ENCODE peak calls at places on chromosomes 11 and 22, in five cellular contexts. Q is mammary epithelial cell, N is bronchial epithelial cell, F is WERI-Rb-1, X is body of pancreas. K is an unnamed sample.
A peak's percentile ranks its signal among the peaks of the same experiment; 100 is the strongest.

GRCh38 chr11:86610559-86611341 is 61.7 kb downstream of the ME3 start:
- DNase-seq in F (no peak), Q (no peak), N (no peak), X (no peak), K (no peak)

GRCh38 chr11:74147199-74147929 is 23.4 kb downstream of the C2CD3 start:
- DNase-seq in F (no peak), Q (no peak), X (no peak), N (no peak), K (peak; percentile 50)

GRCh38 chr22:39175127-39176066 is 22.9 kb upstream of the CBX7 start:
- DNase-seq in F (no peak), X (no peak), N (no peak), Q (no peak), K (no peak)

GRCh38 chr22:25903294-25903693 is 161.3 kb downstream of the MYO18B start:
- DNase-seq in F (peak; percentile 45), Q (no peak), X (no peak), N (no peak), K (peak; percentile 17)

GRCh38 chr11:59173080-59173963 is 1.4 kb downstream of the DTX4 start:
- DNase-seq in X (peak; percentile 21), Q (peak; percentile 48), F (peak; percentile 15), N (peak; percentile 35), K (peak; percentile 63)

GRCh38 chr11:82818399-82819043 is 81.7 kb downstream of the PRCP start:
- DNase-seq in Q (no peak), N (no peak), X (no peak), F (no peak), K (no peak)

GRCh38 chr22:38753894-38754246 is 1.9 kb downstream of the SUN2 start:
- DNase-seq in F (no peak), X (no peak), Q (no peak), N (no peak), K (no peak)

GRCh38 chr11:102267602-102268001 is 49.7 kb upstream of the BIRC3 start:
- DNase-seq in X (no peak), N (peak; percentile 70), F (no peak), Q (peak; percentile 83), K (no peak)

GRCh38 chr11:118649941-118650340 is 29.5 kb downstream of the TREH start:
- DNase-seq in N (no peak), Q (no peak), X (no peak), F (no peak), K (no peak)

GRCh38 chr22:49188091-49188490 is 639.6 kb downstream of the BRD1 start:
- DNase-seq in X (no peak), F (no peak), N (no peak), Q (no peak), K (no peak)
- H3K27me3 ChIP-seq in X (no peaks in the 10 kb centered on the region), F (no peaks in the 10 kb centered on the region), N (no peaks in the 10 kb centered on the region), Q (no peaks in the 10 kb centered on the region), K (peaks cover 60% of the 10 kb centered on the region)

GRCh38 chr11:19566583-19567379 is 145.9 kb upstream of the NAV2 start:
- DNase-seq in X (no peak), F (no peak), N (no peak), Q (no peak), K (no peak)
- H3K36me3 ChIP-seq in X (no peaks in the 10 kb centered on the region), F (no peaks in the 10 kb centered on the region), N (no peaks in the 10 kb centered on the region), Q (no peaks in the 10 kb centered on the region), K (no peaks in the 10 kb centered on the region)

DNA sequence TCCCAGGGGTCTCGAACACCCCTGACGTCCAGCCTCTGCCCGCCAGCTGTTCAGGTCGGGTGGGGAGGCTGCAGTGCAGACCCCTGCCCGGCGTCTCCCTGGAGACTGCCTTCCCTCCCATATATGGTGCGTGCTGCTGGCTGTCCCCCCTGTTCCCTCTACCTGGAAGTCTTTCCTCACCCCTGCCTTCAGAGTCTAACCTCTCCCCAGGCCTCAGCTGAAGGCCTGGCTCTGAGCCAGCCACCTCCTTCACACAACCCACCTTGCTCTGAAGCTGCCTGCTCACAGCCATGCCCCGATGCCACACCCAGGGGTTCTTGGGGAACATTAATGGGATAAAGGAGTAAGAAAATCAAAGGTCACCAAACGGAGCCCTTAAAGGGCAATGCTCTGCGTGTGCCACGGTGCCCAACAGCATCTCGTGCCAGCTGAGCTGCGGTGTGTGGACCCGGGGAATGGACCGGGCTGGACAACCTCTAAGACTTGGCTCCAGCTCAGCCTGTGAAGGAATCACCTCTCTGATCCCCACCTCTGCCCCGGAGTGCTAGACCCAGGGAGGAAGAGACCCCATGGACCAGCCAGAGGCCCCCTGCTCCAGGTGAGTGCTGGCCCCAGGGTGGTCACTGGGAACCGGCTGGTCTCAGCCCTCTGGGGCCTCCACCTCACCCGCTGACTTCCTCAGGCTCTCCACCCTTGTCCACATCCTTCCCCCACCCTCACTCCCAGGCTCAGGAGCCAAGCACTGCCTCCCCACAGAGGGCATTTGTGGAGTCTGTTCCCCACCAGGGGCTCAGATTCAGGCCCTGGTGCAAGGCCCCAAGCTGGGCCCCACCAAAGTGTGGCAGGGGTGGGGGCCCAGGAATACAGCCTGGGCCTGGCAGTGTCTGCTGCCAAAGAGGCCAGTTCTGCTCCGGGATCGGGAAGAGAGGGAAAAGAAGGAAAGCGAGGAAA is at the start of gene NLRP6:
- DNase-seq in F (no peak), Q (no peak), N (no peak), X (no peak), K (no peak)
- H3K4me3 ChIP-seq in F (no peak within 1 kb of the TSS), Q (no peak within 1 kb of the TSS), N (no peak within 1 kb of the TSS), X (no peak within 1 kb of the TSS), K (no peak within 1 kb of the TSS)

GRCh38 chr11:92965196-92965595 is 4.3 kb upstream of the MTNR1B start:
- DNase-seq in X (no peak), N (no peak), Q (no peak), F (no peak), K (no peak)
- H3K27me3 ChIP-seq in X (no peaks in the 10 kb centered on the region), N (peaks cover 10% of the 10 kb centered on the region), Q (peaks cover 2% of the 10 kb centered on the region), F (no peaks in the 10 kb centered on the region), K (no peaks in the 10 kb centered on the region)

GRCh38 chr11:76736266-76736665 is 46.9 kb upstream of the TSKU start:
- DNase-seq in F (no peak), N (no peak), X (no peak), Q (no peak), K (no peak)

GRCh38 chr11:76735841-76736240 is 47.3 kb upstream of the TSKU start:
- DNase-seq in X (no peak), F (no peak), N (no peak), Q (no peak), K (no peak)

GRCh38 chr11:76735218-76735480 is 48.0 kb upstream of the TSKU start:
- DNase-seq in Q (no peak), X (no peak), F (no peak), N (no peak), K (no peak)

GRCh38 chr11:76738618-76739220 is 44.4 kb upstream of the TSKU start:
- DNase-seq in N (no peak), F (no peak), Q (no peak), X (no peak), K (no peak)

GRCh38 chr11:76736773-76737495 is 46.2 kb upstream of the TSKU start:
- DNase-seq in F (no peak), Q (no peak), N (no peak), X (no peak), K (no peak)
- H3K36me3 ChIP-seq in F (no peaks in the 10 kb centered on the region), Q (no peaks in the 10 kb centered on the region), N (no peaks in the 10 kb centered on the region), X (no peaks in the 10 kb centered on the region), K (no peaks in the 10 kb centered on the region)

GRCh38 chr11:67367014-67367835 is 6.2 kb downstream of the CLCF1 start:
- DNase-seq in F (no peak), N (no peak), X (no peak), Q (no peak), K (no peak)

GRCh38 chr11:67364783-67365525 is 8.4 kb downstream of the CLCF1 start:
- DNase-seq in N (no peak), Q (no peak), X (no peak), F (no peak), K (no peak)

GRCh38 chr11:67365756-67366384 is 7.5 kb downstream of the CLCF1 start:
- DNase-seq in X (no peak), Q (no peak), N (no peak), F (no peak), K (no peak)

GRCh38 chr11:67367836-67368227 is 5.6 kb downstream of the CLCF1 start:
- DNase-seq in N (no peak), Q (no peak), X (no peak), F (no peak), K (no peak)

GRCh38 chr11:67366546-67366945 is 6.9 kb downstream of the CLCF1 start:
- DNase-seq in F (no peak), N (no peak), Q (no peak), X (no peak), K (no peak)
- H3K4me3 ChIP-seq in F (no peak overlapping the region), N (no peak overlapping the region), Q (no peak overlapping the region), X (no peak overlapping the region), K (no peak overlapping the region)

GRCh38 chr11:17695454-17696441 is 23.6 kb upstream of the MYOD1 start:
- DNase-seq in F (no peak), X (no peak), Q (no peak), N (no peak), K (peak; percentile 97)
- H3K27me3 ChIP-seq in F (no peaks in the 10 kb centered on the region), X (no peaks in the 10 kb centered on the region), Q (peaks cover 11% of the 10 kb centered on the region), N (peaks cover 28% of the 10 kb centered on the region), K (no peaks in the 10 kb centered on the region)